ENCODE peak calls at places on chromosomes 11 and 22, in seven cellular contexts. N is left ventricle myocardium inferior, O is tibial nerve, K is left colon, C is thoracic aorta, W is progenitor cell of endocrine pancreas, H is HS-27A. G is an unnamed sample.

GRCh38 chr11:69480547-69481392 is 693 bp upstream of the LINC01488 start:
- DNase-seq in N (peak; percentile 79), O (no peak), K (peak; percentile 73), C (no peak), W (no peak), H (no peak), G (no peak)

GRCh38 chr11:37040921-37041320 is 442.9 kb upstream of the RAG2 start:
- DNase-seq in N (no peak), O (no peak), K (no peak), C (no peak), W (no peak), H (no peak), G (no peak)

GRCh38 chr22:45688606-45689080 is 17.0 kb downstream of the ATXN10 start:
- DNase-seq in N (no peak), O (no peak), K (no peak), C (no peak), W (no peak), H (peak; percentile 87), G (no peak)

GRCh38 chr22:47995718-47996117 is 1233.3 kb downstream of the TBC1D22A start:
- DNase-seq in N (no peak), O (no peak), K (no peak), C (no peak), W (no peak), H (no peak), G (no peak)

GRCh38 chr11:42407379-42407778 is 904.4 kb upstream of the API5 start:
- DNase-seq in N (no peak), O (no peak), K (no peak), C (no peak), W (peak; percentile 64), H (no peak), G (no peak)

GRCh38 chr22:32475428-32476010 is 908 bp downstream of the FBXO7 start:
- DNase-seq in N (peak; percentile 26), O (no peak), K (peak; percentile 40), C (no peak), W (no peak), H (no peak), G (no peak)

GRCh38 chr11:125049393-125049792 is 13.7 kb upstream of the SLC37A2 start:
- DNase-seq in N (no peak), O (no peak), K (no peak), C (no peak), W (no peak), H (no peak), G (no peak)

GRCh38 chr22:44583854-44584253 is 85.8 kb upstream of the RTL6 start:
- DNase-seq in N (peak; percentile 7), O (no peak), K (no peak), C (no peak), W (no peak), H (no peak), G (peak; percentile 14)

GRCh38 chr11:76280882-76281557 is 74.7 kb upstream of the WNT11 start:
- DNase-seq in N (no peak), O (no peak), K (no peak), C (no peak), W (no peak), H (no peak), G (no peak)

GRCh38 chr11:127610787-127611186 is 610.2 kb upstream of the KIRREL3 start:
- DNase-seq in N (no peak), O (no peak), K (no peak), C (no peak), W (no peak), H (no peak), G (no peak)